ENCODE peak calls at places on chromosomes 12 and 14, in eight cellular contexts. Z is body of pancreas, B is heart right ventricle, D is brain microvascular endothelial cell, H is adrenal gland, G is fibroblast of mammary gland, I is HFF-Myc, V is mammary epithelial cell. E is an unnamed sample.

GRCh38 chr12:3205742-3206519 is 128.8 kb downstream of the TSPAN9 start:
- DNase-seq in D (no peak), H (no peak), I (no peak), Z (peak), G (no peak), V (no peak), B (no peak), E (no peak)

GRCh38 chr12:118429703-118430383 is 53.5 kb downstream of the SUDS3 start:
- DNase-seq in Z (no peak), V (no peak), D (no peak), I (no peak), G (no peak), H (no peak), B (no peak), E (no peak)

GRCh38 chr14:100065942-100066574 is 836 bp downstream of the EVL start:
- DNase-seq in B (no peak), Z (peak), G (peak), H (peak), I (no peak), D (no peak), V (no peak), E (no peak)

GRCh38 chr12:47362131-47362686 is 282.4 kb upstream of the AMIGO2 start:
- DNase-seq in V (no peak), H (no peak), I (no peak), Z (no peak), G (no peak), D (no peak), B (no peak), E (no peak)

GRCh38 chr14:66495214-66496098 is 9.3 kb downstream of the CCDC196 start:
- DNase-seq in B (no peak), I (peak), H (peak), Z (peak), V (peak), D (peak), G (peak), E (no peak)

GRCh38 chr12:44531349-44531905 is 344.7 kb downstream of the NELL2 start:
- DNase-seq in D (no peak), H (no peak), Z (no peak), G (no peak), B (no peak), V (no peak), I (no peak), E (no peak)

GRCh38 chr12:122850695-122851350 is 15.6 kb downstream of the HIP1R start:
- DNase-seq in B (no peak), V (no peak), H (no peak), D (no peak), G (peak), Z (no peak), I (no peak), E (no peak)

GRCh38 chr14:68790656-68791077 is 2.2 kb downstream of the ZFP36L1 start:
- DNase-seq in I (no peak), H (no peak), B (no peak), V (peak), G (no peak), Z (no peak), D (no peak), E (no peak)

GRCh38 chr12:76588881-76589565 is 29.5 kb upstream of the OSBPL8 start:
- DNase-seq in V (peak), D (peak), G (peak), I (no peak), H (peak), Z (peak), B (no peak), E (no peak)

GRCh38 chr14:99510556-99511139 is 29.4 kb downstream of the CCNK start:
- DNase-seq in B (no peak), Z (no peak), G (no peak), H (no peak), I (no peak), D (no peak), V (no peak), E (no peak)

GRCh38 chr14:93778453-93778852 is 9.8 kb downstream of the PRIMA1 start:
- DNase-seq in H (no peak), G (no peak), Z (no peak), V (no peak), B (no peak), I (no peak), D (no peak), E (no peak)

GRCh38 chr14:71703477-71703876 is 228.8 kb upstream of the RGS6 start:
- DNase-seq in I (no peak), V (peak), D (no peak), G (peak), H (no peak), Z (no peak), B (no peak), E (no peak)

GRCh38 chr12:132124766-132125425 is 19.2 kb downstream of the DDX51 start:
- DNase-seq in H (no peak), V (no peak), B (no peak), I (no peak), Z (no peak), G (no peak), D (no peak), E (no peak)

GRCh38 chr14:75837151-75837787 is 144.5 kb downstream of the TGFB3 start:
- DNase-seq in V (peak), G (peak), D (peak), I (no peak), H (no peak), Z (no peak), B (no peak), E (no peak)

GRCh38 chr12:13362260-13362841 is 165.8 kb downstream of the EMP1 start:
- DNase-seq in H (peak), V (peak), Z (peak), B (peak), G (peak), D (peak), I (no peak), E (no peak)

GRCh38 chr12:118098456-118098855 is 5.4 kb downstream of the VSIG10 start:
- DNase-seq in I (no peak), H (no peak), G (no peak), D (no peak), B (no peak), V (no peak), Z (no peak), E (no peak)

DNA sequence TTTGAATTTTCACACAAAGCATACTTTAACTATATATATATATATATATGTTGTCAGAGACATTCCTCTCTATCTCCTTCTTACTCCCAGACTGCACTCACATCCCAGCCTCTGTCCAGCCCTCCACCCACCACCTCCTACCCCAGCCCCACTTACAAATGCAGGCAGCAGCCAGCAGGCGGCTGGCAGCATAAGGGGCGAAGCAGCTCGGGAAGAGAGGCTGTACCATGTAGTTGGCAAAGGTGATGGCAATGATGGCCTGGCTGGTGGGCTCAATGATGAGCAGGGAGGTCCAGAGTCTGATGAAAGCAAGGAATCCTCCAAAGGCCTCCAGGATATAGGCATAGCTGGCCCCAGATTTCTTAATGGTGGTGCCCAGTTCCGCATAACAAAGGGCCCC is 2.5 kb downstream of the SLC7A7 start:
- DNase-seq in I (no peak), Z (no peak), V (no peak), B (no peak), G (no peak), H (no peak), D (no peak), E (no peak)
- H3K4me3 ChIP-seq in I (no peak), Z (no peak), V (no peak), B (no peak), G (no peak), H (no peak), D (no peak), E (no peak)

DNA sequence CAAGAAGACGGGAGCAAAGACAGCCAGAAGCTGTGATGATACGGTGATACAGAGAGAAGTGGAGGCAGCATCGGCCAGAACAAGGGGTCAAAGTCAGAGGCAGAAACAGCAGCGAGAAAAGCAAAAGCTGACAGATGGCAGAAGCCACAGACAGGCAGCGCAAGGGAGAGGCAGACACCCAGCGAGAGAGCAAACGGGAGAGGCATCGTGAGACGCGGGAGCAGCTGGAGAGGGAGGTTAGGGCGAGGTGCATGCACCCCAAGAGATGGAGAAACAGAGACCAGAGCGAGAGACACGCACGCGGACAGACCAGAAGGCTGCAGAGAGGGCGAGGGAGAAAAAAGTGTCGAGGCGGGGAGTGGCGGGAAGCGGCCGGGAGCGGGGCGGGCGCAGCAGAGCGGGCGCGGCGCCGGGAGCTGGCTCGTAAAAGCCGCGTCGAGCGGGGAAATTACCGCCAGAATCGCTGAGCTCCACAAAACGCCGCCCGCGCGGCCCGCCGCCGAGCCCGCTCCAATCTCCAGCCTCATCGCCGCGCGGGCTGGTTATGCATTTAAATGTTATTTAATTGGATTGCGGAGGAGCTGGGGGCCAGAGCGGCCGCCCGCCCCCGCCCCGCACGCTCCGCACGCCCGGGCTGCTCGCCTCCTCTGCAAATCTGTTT is 15.6 kb downstream of the SMUG1 start:
- DNase-seq in V (peak), B (peak), G (peak), Z (peak), D (no peak), H (peak), I (no peak), E (no peak)
- H3K4me3 ChIP-seq in V (peak), B (peak), G (peak), Z (no peak), D (peak), H (peak), I (peak), E (peak)

GRCh38 chr12:57223191-57224165 is 6.0 kb upstream of the SHMT2 start:
- DNase-seq in I (no peak), V (no peak), B (no peak), D (no peak), G (no peak), Z (no peak), H (no peak), E (no peak)
- H3K4me3 ChIP-seq in I (no peak), V (no peak), B (no peak), D (no peak), G (no peak), Z (no peak), H (no peak), E (no peak)

DNA sequence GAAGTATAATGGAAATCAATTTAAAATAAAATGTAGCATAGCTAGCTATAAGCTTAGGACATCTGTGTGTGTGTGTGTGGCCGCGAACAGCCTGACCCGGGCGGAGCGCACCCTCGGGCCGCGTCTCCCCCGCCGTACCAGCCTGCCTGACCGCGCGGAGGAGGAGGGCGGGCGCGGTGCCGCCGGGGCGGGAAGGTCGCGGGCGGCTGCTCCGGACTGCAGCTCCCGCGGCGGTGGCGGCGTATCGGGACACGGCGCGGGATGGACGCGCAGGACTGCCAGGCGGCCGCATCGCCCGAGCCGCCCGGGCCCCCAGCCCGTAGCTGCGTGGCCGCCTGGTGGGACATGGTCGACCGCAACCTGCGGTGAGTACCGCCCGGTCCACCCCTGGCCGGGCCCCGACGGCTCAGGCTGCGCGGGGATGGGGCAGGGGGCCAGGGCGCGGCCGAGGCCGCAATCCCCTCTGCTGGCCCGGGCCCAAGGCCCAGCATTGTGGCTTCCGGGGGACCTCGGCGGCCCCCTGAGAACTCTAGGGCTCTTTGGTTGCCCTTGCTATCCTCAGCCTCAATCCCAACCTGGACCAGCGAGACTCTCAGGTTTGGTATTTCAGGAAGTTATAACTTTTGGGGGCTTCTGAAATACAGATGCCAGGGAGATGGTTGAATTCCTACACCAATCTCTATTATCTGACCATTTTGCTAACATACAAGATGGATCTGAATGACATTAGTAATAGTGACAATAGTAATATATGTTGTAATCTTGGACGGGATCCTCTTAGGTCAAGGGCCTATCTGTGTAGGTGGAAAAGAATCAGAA is at the start of gene ABHD12B:
- DNase-seq in D (no peak), V (no peak), G (no peak), Z (no peak), I (no peak), B (no peak), H (peak), E (no peak)
- H3K4me3 ChIP-seq in D (peak), V (peak), G (no peak), Z (no peak), I (no peak), B (peak), H (peak), E (no peak)

DNA sequence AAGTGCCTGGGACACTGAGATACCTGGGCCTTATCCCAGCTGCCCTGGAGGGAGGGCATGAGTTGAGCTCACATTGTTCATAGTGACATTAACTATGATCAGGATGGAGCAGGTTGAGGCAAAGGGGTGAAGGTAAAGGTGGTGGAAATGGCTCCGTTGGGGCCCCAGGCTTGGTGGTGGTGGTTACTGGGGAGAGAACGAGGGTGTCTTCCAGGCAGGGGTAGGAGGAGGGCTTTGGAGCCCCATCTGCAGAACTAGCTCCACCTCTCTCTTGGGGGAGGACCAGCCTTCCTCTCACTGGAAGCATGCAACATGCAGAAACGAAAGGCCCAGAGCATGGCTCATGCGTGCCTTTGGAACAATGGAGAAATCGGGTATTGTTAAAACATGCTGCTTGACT is 217.0 kb downstream of the SLC41A2 start:
- DNase-seq in G (no peak), B (no peak), D (no peak), H (no peak), I (no peak), Z (no peak), V (no peak), E (no peak)
- H3K4me3 ChIP-seq in G (no peak), B (no peak), D (no peak), H (no peak), I (no peak), Z (no peak), V (no peak), E (no peak)

GRCh38 chr14:52553002-52553670 is 500 bp downstream of the GPR137C start:
- DNase-seq in G (peak), D (no peak), Z (peak), V (peak), I (no peak), H (peak), B (no peak), E (no peak)

GRCh38 chr14:52550661-52551060 is 1.6 kb downstream of the TXNDC16 start:
- DNase-seq in H (no peak), I (no peak), V (no peak), Z (no peak), B (no peak), G (no peak), D (no peak), E (no peak)

GRCh38 chr14:52551696-52552062 is 626 bp downstream of the TXNDC16 start:
- DNase-seq in G (peak), D (peak), H (peak), Z (peak), B (no peak), V (peak), I (peak), E (no peak)

GRCh38 chr14:52552063-52552988 is at the start of the genes GPR137C and TXNDC16:
- DNase-seq in I (peak), Z (peak), G (peak), H (peak), D (peak), V (peak), B (peak), E (peak)

DNA sequence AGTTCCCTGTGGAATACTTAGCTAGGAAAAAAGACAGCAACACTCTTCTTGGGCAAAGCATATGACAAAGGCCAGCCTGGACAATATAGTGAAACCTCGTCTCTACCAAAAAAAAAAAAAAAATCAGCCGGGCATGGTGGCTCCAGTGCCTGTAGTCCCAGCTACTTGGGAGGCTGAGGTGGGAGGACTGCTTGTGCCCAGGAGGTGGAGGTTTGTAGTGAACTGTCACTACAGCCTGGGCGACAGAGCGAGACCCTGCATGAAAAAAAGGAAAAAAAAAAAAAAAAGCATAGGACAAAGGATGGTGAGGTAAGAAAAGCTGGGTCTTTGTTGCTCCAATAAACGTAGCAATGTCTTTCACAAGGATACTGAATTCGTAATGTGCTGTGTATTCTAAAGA is 1.1 kb downstream of the TXNDC16 start:
- DNase-seq in H (no peak), B (no peak), G (no peak), D (no peak), V (no peak), Z (no peak), I (no peak), E (no peak)
- H3K4me3 ChIP-seq in H (peak), B (no peak), G (no peak), D (peak), V (peak), Z (no peak), I (peak), E (peak)

GRCh38 chr12:32680787-32681186 is 1.7 kb downstream of the DNM1L start:
- DNase-seq in I (no peak), Z (no peak), H (no peak), D (no peak), G (no peak), V (no peak), B (no peak), E (no peak)
- H3K4me3 ChIP-seq in I (peak), Z (no peak), H (no peak), D (peak), G (peak), V (peak), B (no peak), E (peak)

GRCh38 chr14:53316504-53316903 is 163.4 kb upstream of the DDHD1 start:
- DNase-seq in G (no peak), I (no peak), H (no peak), Z (no peak), B (no peak), V (no peak), D (no peak), E (no peak)
- H3K4me3 ChIP-seq in G (no peak), I (no peak), H (no peak), Z (no peak), B (no peak), V (no peak), D (no peak), E (no peak)

GRCh38 chr12:4325984-4326383 is 5.0 kb downstream of the TIGAR start:
- DNase-seq in D (no peak), I (no peak), B (no peak), V (no peak), H (no peak), G (no peak), Z (no peak), E (no peak)

GRCh38 chr12:4320859-4321701 is at the start of gene TIGAR:
- DNase-seq in G (peak), D (peak), I (peak), H (peak), V (peak), B (peak), Z (peak), E (peak)

GRCh38 chr12:4322789-4323188 is 1.8 kb downstream of the TIGAR start:
- DNase-seq in D (no peak), H (no peak), B (no peak), V (no peak), G (no peak), I (no peak), Z (no peak), E (no peak)

GRCh38 chr12:4324366-4324765 is 3.4 kb downstream of the TIGAR start:
- DNase-seq in V (no peak), Z (no peak), I (no peak), G (no peak), B (no peak), H (no peak), D (no peak), E (no peak)

GRCh38 chr12:4323400-4323799 is 2.4 kb downstream of the TIGAR start:
- DNase-seq in H (no peak), I (no peak), Z (no peak), D (no peak), B (no peak), G (no peak), V (no peak), E (no peak)
- H3K4me3 ChIP-seq in H (no peak), I (no peak), Z (no peak), D (no peak), B (no peak), G (no peak), V (peak), E (no peak)

E was measured in keratinocyte.